ENCODE peak calls at places on chromosomes 12 and 14, in four cellular contexts. Z is heart right ventricle, W is hepatocyte, H is transverse colon. A is an unnamed sample.
A peak's percentile ranks its signal among the peaks of the same experiment; 100 is the strongest.

GRCh38 chr12:84492381-84492883 is 420.2 kb downstream of the SLC6A15 start:
- DNase-seq in Z (no peak), W (no peak), H (no peak), A (no peak)

GRCh38 chr14:92577321-92577742 is 63.8 kb downstream of the RIN3 start:
- DNase-seq in Z (no peak), W (no peak), H (no peak), A (no peak)

GRCh38 chr12:104682790-104683279 is 226.1 kb downstream of the CHST11 start:
- DNase-seq in Z (no peak), W (no peak), H (no peak), A (no peak)

GRCh38 chr12:45944771-45945170 is 45.6 kb downstream of the SCAF11 start:
- DNase-seq in Z (no peak), W (no peak), H (no peak), A (no peak)

GRCh38 chr12:95574030-95574429 is 22.8 kb upstream of the USP44 start:
- DNase-seq in Z (no peak), W (no peak), H (no peak), A (no peak)

GRCh38 chr12:52662093-52663006 is 10.3 kb upstream of the KRT2 start:
- DNase-seq in Z (no peak), W (no peak), H (no peak), A (no peak)

GRCh38 chr14:92093320-92093719 is 13.1 kb downstream of the ATXN3 start:
- DNase-seq in Z (no peak), W (no peak), H (no peak), A (no peak)

GRCh38 chr12:65623507-65623906 is 200.8 kb upstream of the HMGA2 start:
- DNase-seq in Z (no peak), W (no peak), H (no peak), A (no peak)

GRCh38 chr14:78172428-78172827 is 2.3 kb downstream of the NRXN3 start:
- DNase-seq in Z (no peak), W (no peak), H (no peak), A (no peak)

GRCh38 chr12:92654929-92655328 is 47.9 kb upstream of the PLEKHG7 start:
- DNase-seq in Z (no peak), W (no peak), H (no peak), A (peak; percentile 56)

GRCh38 chr12:41979574-41979973 is 165.1 kb downstream of the GXYLT1 start:
- DNase-seq in Z (no peak), W (no peak), H (no peak), A (no peak)

GRCh38 chr12:50059440-50060119 is 2.2 kb downstream of the ASIC1 start:
- DNase-seq in Z (no peak), W (no peak), H (no peak), A (no peak)

GRCh38 chr14:45038256-45038655 is 45.7 kb upstream of the PRPF39 start:
- DNase-seq in Z (no peak), W (no peak), H (no peak), A (no peak)

GRCh38 chr14:96146131-96146771 is 58.4 kb upstream of the BDKRB2 start:
- DNase-seq in Z (no peak), W (no peak), H (no peak), A (peak; percentile 90)

GRCh38 chr12:13203028-13203922 is 6.7 kb downstream of the EMP1 start:
- DNase-seq in Z (peak; percentile 55), W (no peak), H (peak; percentile 41), A (peak; percentile 81)

GRCh38 chr14:95784137-95784536 is 70.2 kb upstream of the TCL1A start:
- DNase-seq in Z (peak; percentile 11), W (peak; percentile 71), H (no peak), A (no peak)

GRCh38 chr14:99378782-99379214 is 101.9 kb downstream of the SETD3 start:
- DNase-seq in Z (no peak), W (peak; percentile 41), H (peak; percentile 24), A (peak; percentile 45)

GRCh38 chr12:132444957-132445883 is 44.7 kb upstream of the FBRSL1 start:
- DNase-seq in Z (no peak), W (no peak), H (peak; percentile 60), A (no peak)

GRCh38 chr12:22356231-22356630 is 21.7 kb upstream of the ST8SIA1 start:
- DNase-seq in Z (no peak), W (no peak), H (no peak), A (no peak)

GRCh38 chr14:59464651-59465569 is at the start of gene GPR135:
- DNase-seq in Z (peak; percentile 56), W (peak; percentile 81), H (peak; percentile 72), A (no peak)

GRCh38 chr12:121038861-121039654 is at the start of gene OASL:
- DNase-seq in Z (peak; percentile 25), W (peak; percentile 2), H (peak; percentile 77), A (peak; percentile 57)

GRCh38 chr14:51750542-51750941 is 98.8 kb downstream of the FRMD6 start:
- DNase-seq in Z (no peak), W (no peak), H (no peak), A (no peak)

GRCh38 chr12:122023339-122024131 is 1.9 kb downstream of the BCL7A start:
- DNase-seq in Z (peak; percentile 77), W (peak; percentile 66), H (peak; percentile 60), A (peak; percentile 74)

GRCh38 chr12:57139796-57140649 is 7.4 kb downstream of the LRP1-AS start:
- DNase-seq in Z (no peak), W (no peak), H (no peak), A (no peak)

GRCh38 chr14:99524804-99525698 is 43.8 kb downstream of the CCNK start:
- DNase-seq in Z (no peak), W (peak; percentile 69), H (peak; percentile 38), A (peak; percentile 61)

GRCh38 chr14:54866588-54866987 is 36.0 kb downstream of the GCH1 start:
- DNase-seq in Z (no peak), W (no peak), H (no peak), A (no peak)

GRCh38 chr12:57429473-57430116 is 1.2 kb downstream of the R3HDM2 start:
- DNase-seq in Z (no peak), W (no peak), H (no peak), A (no peak)

GRCh38 chr14:89240414-89240813 is 176.6 kb downstream of the FOXN3 start:
- DNase-seq in Z (no peak), W (no peak), H (no peak), A (no peak)

GRCh38 chr14:41000350-41000749 is 606.3 kb upstream of the LRFN5 start:
- DNase-seq in Z (no peak), W (no peak), H (no peak), A (no peak)

GRCh38 chr14:51860836-51861583 is 598 bp downstream of the GNG2 start:
- DNase-seq in Z (no peak), W (no peak), H (no peak), A (no peak)

GRCh38 chr12:47121146-47121545 is 41.4 kb upstream of the AMIGO2 start:
- DNase-seq in Z (no peak), W (no peak), H (no peak), A (no peak)

GRCh38 chr14:68608235-68608962 is 184.5 kb downstream of the ZFP36L1 start:
- DNase-seq in Z (no peak), W (no peak), H (peak; percentile 35), A (no peak)

GRCh38 chr12:19186722-19187661 is 57.5 kb downstream of the PLEKHA5 start:
- DNase-seq in Z (no peak), W (peak; percentile 69), H (no peak), A (no peak)

GRCh38 chr12:34349673-34349961 is 327.3 kb downstream of the ALG10 start:
- DNase-seq in Z (no peak), W (no peak), H (no peak), A (no peak)

GRCh38 chr12:76505050-76505449 is 54.5 kb downstream of the OSBPL8 start:
- DNase-seq in Z (no peak), W (no peak), H (no peak), A (no peak)

GRCh38 chr14:100580316-100581227 is 6.6 kb downstream of the BEGAIN start:
- DNase-seq in Z (no peak), W (no peak), H (no peak), A (no peak)

GRCh38 chr12:5348491-5348890 is 83.4 kb upstream of the NTF3 start:
- DNase-seq in Z (no peak), W (peak; percentile 37), H (no peak), A (no peak)

GRCh38 chr14:24398943-24399801 is at the start of gene NYNRIN:
- DNase-seq in Z (no peak), W (peak; percentile 79), H (peak; percentile 62), A (peak; percentile 22)

GRCh38 chr14:24398298-24398942 is 383 bp upstream of the NYNRIN start:
- DNase-seq in Z (peak; percentile 82), W (peak; percentile 73), H (peak; percentile 48), A (no peak)

GRCh38 chr14:24397639-24398297 is 1.0 kb upstream of the NYNRIN start:
- DNase-seq in Z (no peak), W (no peak), H (no peak), A (no peak)

GRCh38 chr14:24401810-24402702 is 3.3 kb downstream of the NYNRIN start:
- DNase-seq in Z (no peak), W (no peak), H (no peak), A (no peak)

DNA sequence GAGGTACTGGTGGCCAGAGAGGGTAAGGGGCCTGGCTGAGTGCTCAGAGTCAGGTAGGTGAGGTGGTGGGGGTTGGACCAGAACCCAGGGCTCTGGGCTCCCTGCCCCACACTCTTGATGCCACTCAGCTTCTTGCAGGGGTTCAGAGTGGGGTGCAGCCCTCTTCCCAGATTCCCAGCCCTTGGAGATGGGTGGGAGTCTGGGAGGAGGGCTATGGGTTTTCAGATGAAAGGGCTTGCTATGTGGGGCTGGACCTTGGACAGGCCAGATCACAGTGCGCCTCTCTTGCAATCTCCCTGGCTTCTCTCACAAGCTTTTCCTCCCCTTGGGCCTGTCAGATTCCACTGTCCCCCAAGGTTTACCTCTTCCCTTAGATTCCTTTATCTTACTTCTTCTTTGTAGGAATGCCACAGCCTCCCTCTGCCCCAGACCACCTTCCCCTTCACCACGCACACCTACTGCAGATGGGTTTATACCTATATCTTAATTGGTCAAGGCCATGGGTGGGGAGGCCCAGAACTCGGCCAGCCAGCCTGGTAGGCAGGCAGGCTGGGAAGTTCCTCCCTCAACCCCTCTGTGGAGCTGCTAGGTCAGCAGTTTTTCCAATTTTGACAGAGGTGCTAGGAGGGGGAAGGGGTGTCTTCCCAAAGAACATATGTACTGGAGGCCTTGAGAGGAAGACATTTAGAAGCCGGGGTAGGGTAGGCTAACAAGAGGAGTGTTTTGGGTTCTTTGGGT is 1.3 kb downstream of the NYNRIN start:
- DNase-seq in Z (no peak), W (no peak), H (no peak), A (no peak)
- H3K4me3 ChIP-seq in Z (peak overlapping the region; percentile 53), W (peak overlapping the region; percentile 60), H (peak overlapping the region; percentile 69), A (no peak overlapping the region)

GRCh38 chr14:90715495-90715894 is 100.7 kb downstream of the TTC7B start:
- DNase-seq in Z (no peak), W (no peak), H (no peak), A (no peak)
- H3K36me3 ChIP-seq in Z (no peaks in the 10 kb centered on the region), W (no peaks in the 10 kb centered on the region), H (no peaks in the 10 kb centered on the region), A (no peaks in the 10 kb centered on the region)

DNA sequence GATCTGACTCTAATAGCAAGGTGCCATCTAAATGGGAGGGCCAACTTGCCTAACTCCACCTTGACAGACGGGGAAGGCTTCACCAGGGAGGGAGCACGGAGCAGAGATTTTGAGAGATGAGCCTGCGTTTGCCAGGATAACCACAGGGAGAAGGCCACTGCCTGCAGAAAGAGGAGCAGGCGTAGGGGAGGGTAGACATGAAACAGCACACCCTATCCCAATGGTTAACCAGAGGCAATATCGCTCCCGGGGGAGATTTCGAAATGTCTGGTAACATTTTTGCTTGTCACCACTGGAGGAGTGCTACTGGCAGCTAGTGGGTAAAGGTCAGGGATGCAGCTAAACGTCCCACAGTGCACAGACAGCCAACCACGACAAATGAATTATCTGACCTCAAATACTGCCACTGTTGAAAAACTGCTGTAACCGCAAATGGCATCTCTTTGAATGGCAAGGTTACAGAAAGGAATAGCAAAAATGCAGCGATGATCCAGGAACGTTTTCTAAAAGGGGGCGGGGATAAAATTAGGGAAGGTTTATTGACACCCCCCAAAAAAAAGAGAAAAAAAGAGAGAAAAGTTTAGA is 126.0 kb upstream of the ATF7IP start:
- DNase-seq in Z (peak; percentile 14), W (peak; percentile 68), H (no peak), A (no peak)
- H3K4me3 ChIP-seq in Z (no peak overlapping the region), W (no peak overlapping the region), H (no peak overlapping the region), A (no peak overlapping the region)

GRCh38 chr14:103492572-103492971 is 30.1 kb downstream of the CKB start:
- DNase-seq in Z (no peak), W (no peak), H (no peak), A (no peak)
- H3K36me3 ChIP-seq in Z (no peaks in the 10 kb centered on the region), W (no peaks in the 10 kb centered on the region), H (peaks cover 29% of the 10 kb centered on the region), A (peaks cover 4% of the 10 kb centered on the region)